ENCODE peak calls at places on chromosomes 7 and 10, in nine cellular contexts. Q is fibroblast of the aortic adventitia, L is body of pancreas, G is OCI-LY7, P is uterus, A is sigmoid colon, S is fibroblast of pulmonary artery, M is HCT116, J is neuronal stem cell. R is an unnamed sample.

GRCh38 chr10:69057261-69057950 is 30.5 kb upstream of the SRGN start:
- DNase-seq in S (no peak), G (no peak), L (peak; percentile 61), M (no peak), Q (no peak), P (no peak), J (no peak), A (no peak), R (no peak)

GRCh38 chr10:75546004-75546403 is 114.6 kb downstream of the LRMDA start:
- DNase-seq in J (no peak), G (no peak), A (no peak), L (no peak), S (peak; percentile 20), P (no peak), M (no peak), Q (peak; percentile 41), R (no peak)

GRCh38 chr10:33008499-33009243 is 50.6 kb upstream of the ITGB1 start:
- DNase-seq in G (peak; percentile 87), J (peak; percentile 64), S (peak; percentile 91), L (peak; percentile 81), M (peak; percentile 71), A (peak; percentile 75), P (peak; percentile 75), Q (peak; percentile 93), R (peak; percentile 68)

GRCh38 chr7:22631730-22632129 is 95.3 kb upstream of the IL6 start:
- DNase-seq in G (no peak), L (no peak), J (no peak), S (no peak), P (no peak), A (no peak), M (no peak), Q (peak; percentile 31), R (no peak)

GRCh38 chr7:85103352-85103751 is 83.5 kb downstream of the SEMA3D start:
- DNase-seq in L (no peak), Q (no peak), J (no peak), A (peak; percentile 60), P (peak; percentile 24), G (no peak), M (peak; percentile 18), S (no peak), R (no peak)

GRCh38 chr7:7761340-7761973 is 43.0 kb upstream of the RPA3 start:
- DNase-seq in L (no peak), S (peak; percentile 74), A (no peak), P (no peak), Q (peak; percentile 80), G (peak; percentile 68), M (peak; percentile 26), J (no peak), R (no peak)

GRCh38 chr7:92622680-92623079 is 32.5 kb upstream of the FAM133B start:
- DNase-seq in S (no peak), L (no peak), P (no peak), G (peak; percentile 9), J (no peak), Q (no peak), M (no peak), A (no peak), R (no peak)

GRCh38 chr10:126270116-126270515 is 118.2 kb downstream of the ADAM12 start:
- DNase-seq in A (no peak), G (no peak), P (no peak), L (no peak), Q (peak; percentile 56), J (no peak), S (peak; percentile 61), M (no peak), R (peak; percentile 83)

GRCh38 chr7:151063212-151063561 is 3.8 kb downstream of the SLC4A2 start:
- DNase-seq in A (peak; percentile 91), G (no peak), J (no peak), M (no peak), Q (peak; percentile 71), L (peak; percentile 80), P (peak; percentile 75), S (peak; percentile 60), R (no peak)

GRCh38 chr7:131097662-131098376 is 229.9 kb upstream of the MKLN1 start:
- DNase-seq in A (no peak), S (no peak), L (no peak), Q (no peak), P (no peak), M (no peak), J (no peak), G (no peak), R (no peak)

GRCh38 chr7:131098527-131098926 is 229.1 kb upstream of the MKLN1 start:
- DNase-seq in J (no peak), S (no peak), G (no peak), A (no peak), Q (no peak), P (no peak), L (no peak), M (no peak), R (no peak)

GRCh38 chr7:131096267-131096927 is 231.3 kb upstream of the MKLN1 start:
- DNase-seq in Q (no peak), M (no peak), L (no peak), J (no peak), S (peak; percentile 36), A (no peak), P (no peak), G (no peak), R (no peak)

GRCh38 chr7:131103997-131104396 is 223.7 kb upstream of the MKLN1 start:
- DNase-seq in P (no peak), S (peak; percentile 86), Q (peak; percentile 88), J (no peak), G (no peak), M (no peak), A (no peak), L (no peak), R (peak; percentile 73)

GRCh38 chr7:131100357-131101054 is 227.2 kb upstream of the MKLN1 start:
- DNase-seq in P (no peak), L (no peak), Q (no peak), G (no peak), S (no peak), M (no peak), A (no peak), J (no peak), R (no peak)
- H3K4me3 ChIP-seq in P (no peak overlapping the region), L (no peak overlapping the region), Q (no peak overlapping the region), G (no peak overlapping the region), S (no peak overlapping the region), M (no peak overlapping the region), A (no peak overlapping the region), J (no peak overlapping the region), R (no peak overlapping the region)

GRCh38 chr7:129906700-129907099 is 46.1 kb downstream of the UBE2H start:
- DNase-seq in Q (peak; percentile 36), L (peak; percentile 75), A (no peak), M (peak; percentile 80), P (no peak), J (no peak), G (no peak), S (peak; percentile 63), R (no peak)
- H3K4me3 ChIP-seq in Q (no peak overlapping the region), L (no peak overlapping the region), A (no peak overlapping the region), M (no peak overlapping the region), P (no peak overlapping the region), J (no peak overlapping the region), G (no peak overlapping the region), S (no peak overlapping the region), R (no peak overlapping the region)

GRCh38 chr7:121219031-121219430 is 109.8 kb upstream of the WNT16 start:
- DNase-seq in S (no peak), P (no peak), L (no peak), M (no peak), Q (no peak), A (no peak), G (no peak), J (no peak), R (no peak)
- H3K4me3 ChIP-seq in S (no peak overlapping the region), P (no peak overlapping the region), L (no peak overlapping the region), M (no peak overlapping the region), Q (no peak overlapping the region), A (no peak overlapping the region), G (no peak overlapping the region), J (no peak overlapping the region), R (no peak overlapping the region)

DNA sequence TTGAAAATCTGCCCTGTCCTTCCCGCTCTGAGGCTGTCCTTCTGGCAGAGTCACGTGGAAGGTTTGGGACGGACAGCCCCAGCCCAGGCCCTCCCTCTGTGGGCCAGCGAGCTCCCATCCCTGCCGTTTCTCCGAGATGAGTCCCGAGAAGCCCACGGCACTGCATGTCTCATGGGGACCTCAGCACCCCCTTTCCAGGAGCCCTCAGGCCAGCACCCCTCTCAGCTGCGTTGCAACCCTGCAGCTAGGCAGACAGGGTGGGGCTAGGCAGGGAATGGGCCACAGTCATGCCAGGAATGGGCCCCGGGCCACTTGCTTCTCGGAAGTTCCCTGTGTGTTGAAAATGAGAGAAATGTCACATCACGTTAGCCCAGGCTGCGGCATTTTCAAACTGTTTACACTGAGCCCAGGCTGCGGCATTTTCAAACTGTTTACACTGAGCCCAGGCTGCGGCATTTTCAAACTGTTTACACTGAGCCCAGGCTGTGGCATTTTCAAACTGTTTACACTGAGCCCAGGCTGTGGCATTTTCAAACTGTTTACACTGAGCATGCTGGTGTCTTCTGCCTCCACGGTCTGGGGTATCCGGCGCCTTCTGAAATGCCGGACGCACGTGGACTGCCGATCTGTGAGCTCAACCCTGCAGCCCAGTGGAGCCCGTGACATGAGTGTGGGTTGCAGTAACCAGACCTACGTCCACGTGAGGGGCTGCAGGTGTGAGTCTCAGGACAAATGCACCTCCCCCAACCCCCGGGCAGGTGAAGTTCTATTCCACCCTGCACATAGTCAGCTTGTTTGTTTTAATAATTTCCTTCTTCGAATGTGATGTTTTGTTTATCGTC is 42.6 kb downstream of the FAM20C start:
- DNase-seq in G (no peak), P (no peak), J (no peak), A (peak; percentile 92), S (no peak), Q (peak; percentile 49), L (peak; percentile 74), M (no peak), R (no peak)
- H3K4me3 ChIP-seq in G (no peak overlapping the region), P (no peak overlapping the region), J (no peak overlapping the region), A (peak overlapping the region; percentile 8), S (no peak overlapping the region), Q (no peak overlapping the region), L (no peak overlapping the region), M (no peak overlapping the region), R (no peak overlapping the region)

DNA sequence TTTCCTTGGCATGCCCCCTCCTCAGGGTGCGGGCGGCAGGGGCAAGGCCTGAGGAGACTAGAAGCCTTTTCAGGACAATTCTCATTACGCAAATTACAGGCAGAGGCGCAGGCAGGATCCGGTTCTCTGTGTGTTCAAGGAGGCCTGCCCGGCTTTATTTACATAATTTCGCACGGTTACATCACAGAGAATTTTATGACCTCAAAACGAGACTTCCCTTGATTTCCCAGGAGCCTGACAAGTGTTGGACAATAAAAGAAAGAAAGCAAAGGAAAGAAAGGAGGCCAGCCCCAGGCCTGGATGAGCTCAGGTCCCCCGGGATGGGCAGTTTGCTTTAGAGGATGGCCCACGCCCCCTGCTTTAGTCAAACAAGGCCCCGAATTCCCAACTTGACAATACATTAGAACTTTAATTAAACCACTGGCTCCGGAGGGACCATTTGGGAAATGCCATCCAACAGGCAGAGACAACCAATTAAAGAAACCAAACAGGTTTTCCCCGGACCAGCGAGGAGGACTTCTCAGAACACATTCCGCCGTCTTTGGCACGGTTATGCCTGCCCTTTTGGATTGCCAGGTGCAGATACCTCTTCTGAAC is 2.9 kb downstream of the MNX1 start:
- DNase-seq in L (peak; percentile 38), P (no peak), M (no peak), S (no peak), A (no peak), Q (no peak), J (no peak), G (no peak), R (no peak)
- H3K4me3 ChIP-seq in L (no peak overlapping the region), P (no peak overlapping the region), M (no peak overlapping the region), S (no peak overlapping the region), A (no peak overlapping the region), Q (no peak overlapping the region), J (no peak overlapping the region), G (no peak overlapping the region), R (no peak overlapping the region)